ENCODE peak calls at places on chromosomes 3 and 15, in ten cellular contexts. E is cardiac fibroblast, W is thoracic aorta, V is GM12865, N is OCI-LY7, J is body of pancreas, R is MM.1S, U is BJ, H is left ventricle myocardium inferior, D is brain microvascular endothelial cell. I is an unnamed sample.

GRCh38 chr15:99110581-99111320 is 5.9 kb downstream of the SYNM start:
- DNase-seq in E (no peak), W (no peak), V (no peak), N (no peak), J (no peak), R (no peak), U (no peak), H (no peak), D (no peak), I (no peak)

GRCh38 chr3:43953814-43954241 is 263.1 kb downstream of the ABHD5 start:
- DNase-seq in E (peak; percentile 29), W (no peak), V (peak; percentile 47), N (no peak), J (no peak), R (no peak), U (no peak), H (no peak), D (peak; percentile 70), I (peak; percentile 55)

GRCh38 chr3:120144267-120144666 is 50.0 kb upstream of the GSK3B start:
- DNase-seq in E (peak; percentile 41), W (no peak), V (no peak), N (no peak), J (peak; percentile 23), R (no peak), U (no peak), H (no peak), D (peak; percentile 28), I (no peak)

GRCh38 chr15:56240390-56240789 is 3.3 kb downstream of the RFX7 start:
- DNase-seq in E (no peak), W (no peak), V (no peak), N (no peak), J (no peak), R (no peak), U (no peak), H (no peak), D (no peak), I (no peak)

GRCh38 chr3:196323723-196324122 is 5.7 kb upstream of the DYNLT2B start:
- DNase-seq in E (peak; percentile 44), W (no peak), V (no peak), N (no peak), J (no peak), R (no peak), U (no peak), H (no peak), D (no peak), I (no peak)

GRCh38 chr3:129577356-129577755 is 29.1 kb downstream of the PLXND1 start:
- DNase-seq in E (no peak), W (no peak), V (no peak), N (peak; percentile 41), J (peak; percentile 72), R (no peak), U (no peak), H (peak; percentile 77), D (no peak), I (no peak)

GRCh38 chr3:10548997-10549396 is 43.6 kb upstream of the ATP2B2 start:
- DNase-seq in E (no peak), W (no peak), V (no peak), N (no peak), J (no peak), R (no peak), U (no peak), H (no peak), D (no peak), I (no peak)

GRCh38 chr3:178500631-178501030 is 35.6 kb upstream of the KCNMB2 start:
- DNase-seq in E (no peak), W (no peak), V (no peak), N (no peak), J (no peak), R (no peak), U (no peak), H (no peak), D (no peak), I (no peak)

GRCh38 chr15:59437777-59438574 is at the start of gene FAM81A:
- DNase-seq in E (peak; percentile 78), W (peak; percentile 35), V (peak; percentile 82), N (peak; percentile 81), J (peak; percentile 76), R (peak; percentile 75), U (peak; percentile 13), H (peak; percentile 91), D (peak; percentile 30), I (peak; percentile 12)
- H3K4me3 ChIP-seq in E (peak within 1 kb of the TSS; percentile 52), W (peak within 1 kb of the TSS; percentile 77), V (peak within 1 kb of the TSS; percentile 90), N (peak within 1 kb of the TSS; percentile 76), J (no peak within 1 kb of the TSS), R (peak within 1 kb of the TSS; percentile 74), U (peak within 1 kb of the TSS; percentile 41), H (peak within 1 kb of the TSS; percentile 76), D (peak within 1 kb of the TSS; percentile 55), I (peak within 1 kb of the TSS; percentile 54)

DNA sequence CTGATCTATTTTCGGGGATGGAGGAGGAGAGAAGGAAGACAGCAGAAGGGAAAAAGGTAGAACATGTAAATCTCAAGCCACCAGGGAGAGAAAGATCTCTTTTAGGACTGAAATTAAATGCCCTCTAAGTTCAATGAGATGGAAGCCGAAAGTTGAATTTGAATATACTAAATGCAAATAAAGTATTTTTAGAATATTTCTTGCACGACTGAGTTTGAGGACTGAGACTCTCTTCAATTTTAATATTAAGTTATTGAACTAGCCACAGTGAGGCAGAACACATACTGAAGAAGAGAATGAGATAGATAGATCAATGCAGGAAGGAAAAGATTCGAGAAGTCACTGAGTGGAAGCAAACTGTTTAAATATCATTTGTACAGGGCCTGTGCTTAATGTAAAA is 399.9 kb upstream of the CBLB start:
- DNase-seq in E (no peak), W (no peak), V (no peak), N (peak; percentile 40), J (no peak), R (no peak), U (no peak), H (no peak), D (no peak), I (no peak)
- H3K4me3 ChIP-seq in E (no peak overlapping the region), W (no peak overlapping the region), V (no peak overlapping the region), N (peak overlapping the region; percentile 35), J (no peak overlapping the region), R (no peak overlapping the region), U (no peak overlapping the region), H (no peak overlapping the region), D (no peak overlapping the region), I (no peak overlapping the region)

GRCh38 chr3:78632925-78633324 is 1134.9 kb downstream of the ROBO1 start:
- DNase-seq in E (no peak), W (no peak), V (no peak), N (no peak), J (no peak), R (no peak), U (no peak), H (no peak), D (no peak), I (no peak)
- H3K4me3 ChIP-seq in E (no peak overlapping the region), W (no peak overlapping the region), V (no peak overlapping the region), N (no peak overlapping the region), J (no peak overlapping the region), R (no peak overlapping the region), U (no peak overlapping the region), H (no peak overlapping the region), D (no peak overlapping the region), I (no peak overlapping the region)

GRCh38 chr15:68100194-68100593 is 46.1 kb downstream of the PIAS1 start:
- DNase-seq in E (no peak), W (no peak), V (no peak), N (no peak), J (no peak), R (no peak), U (no peak), H (no peak), D (no peak), I (no peak)
- H3K4me3 ChIP-seq in E (no peak overlapping the region), W (no peak overlapping the region), V (no peak overlapping the region), N (peak overlapping the region; percentile 8), J (no peak overlapping the region), R (no peak overlapping the region), U (no peak overlapping the region), H (no peak overlapping the region), D (no peak overlapping the region), I (no peak overlapping the region)

GRCh38 chr15:39770748-39771689 is 11.6 kb downstream of the FSIP1 start:
- DNase-seq in E (peak; percentile 59), W (no peak), V (no peak), N (no peak), J (no peak), R (peak; percentile 35), U (peak; percentile 79), H (no peak), D (peak; percentile 83), I (peak; percentile 87)
- H3K4me3 ChIP-seq in E (peak overlapping the region; percentile 7), W (no peak overlapping the region), V (no peak overlapping the region), N (no peak overlapping the region), J (no peak overlapping the region), R (peak overlapping the region; percentile 51), U (no peak overlapping the region), H (no peak overlapping the region), D (no peak overlapping the region), I (no peak overlapping the region)

DNA sequence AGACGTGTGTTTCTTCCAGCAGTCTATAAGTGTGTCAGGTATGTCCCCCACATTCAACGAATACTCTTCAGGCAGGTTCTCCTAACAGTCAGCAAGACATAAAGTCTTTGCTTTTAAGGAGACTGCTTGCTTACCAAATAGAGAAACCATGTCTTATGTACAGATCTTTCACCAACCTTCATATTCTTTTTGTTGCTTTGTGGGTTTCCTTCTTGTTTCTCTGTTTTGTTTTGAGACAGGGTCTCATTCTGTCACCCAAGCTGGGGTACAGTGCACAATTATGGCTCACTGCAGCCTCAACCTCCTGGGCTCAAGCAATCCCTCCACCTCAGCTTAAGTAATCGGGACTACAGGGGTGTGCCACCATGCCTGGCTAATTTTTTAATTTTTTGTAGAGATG is 14.3 kb downstream of the DYNC1LI1 start:
- DNase-seq in E (no peak), W (no peak), V (peak; percentile 24), N (no peak), J (no peak), R (no peak), U (no peak), H (no peak), D (no peak), I (no peak)
- H3K4me3 ChIP-seq in E (no peak overlapping the region), W (no peak overlapping the region), V (no peak overlapping the region), N (no peak overlapping the region), J (no peak overlapping the region), R (no peak overlapping the region), U (no peak overlapping the region), H (no peak overlapping the region), D (no peak overlapping the region), I (no peak overlapping the region)

DNA sequence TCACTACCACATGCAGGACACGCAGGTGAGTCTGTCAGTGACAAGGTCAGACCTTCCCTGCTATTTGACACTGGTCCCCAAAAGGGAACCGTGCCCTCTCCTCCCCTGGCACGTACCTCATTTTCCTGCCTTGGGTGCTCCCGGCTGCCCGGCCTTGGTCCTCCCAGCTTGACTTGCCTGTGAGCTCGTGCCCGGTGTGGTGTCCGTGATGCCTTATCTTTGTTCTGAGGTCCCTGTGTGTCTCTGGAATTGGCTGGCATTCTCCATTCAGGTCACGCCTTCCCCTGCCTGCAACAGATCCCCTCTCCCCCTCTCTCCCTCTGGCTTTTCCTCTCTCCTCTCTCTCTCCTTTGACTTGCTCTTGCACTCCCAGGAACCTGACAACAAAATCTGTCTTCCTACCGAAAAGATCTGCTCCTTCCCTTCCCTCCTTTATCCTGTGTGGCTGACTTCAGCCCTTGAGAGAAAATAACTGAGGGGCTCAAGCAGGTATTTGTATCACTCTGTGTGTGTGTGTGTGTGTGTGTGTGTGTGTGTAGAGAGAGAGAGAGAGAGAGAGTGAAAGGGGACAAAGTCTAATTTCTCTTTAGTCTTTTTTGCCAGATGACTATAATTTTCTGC is at the start of gene MASP1:
- DNase-seq in E (peak; percentile 12), W (no peak), V (no peak), N (no peak), J (no peak), R (no peak), U (no peak), H (peak; percentile 50), D (peak; percentile 5), I (no peak)
- H3K4me3 ChIP-seq in E (no peak within 1 kb of the TSS), W (peak within 1 kb of the TSS; percentile 48), V (no peak within 1 kb of the TSS), N (no peak within 1 kb of the TSS), J (no peak within 1 kb of the TSS), R (no peak within 1 kb of the TSS), U (peak within 1 kb of the TSS; percentile 83), H (peak within 1 kb of the TSS; percentile 71), D (no peak within 1 kb of the TSS), I (peak within 1 kb of the TSS; percentile 10)